ENCODE peak calls at places on chromosomes 6 and 20, in four cellular contexts. One of them, this sample, is unnamed.
A peak's percentile ranks its signal among the peaks of the same experiment; 100 is the strongest.

GRCh38 chr20:56702931-56703840 is 74.1 kb downstream of the TFAP2C start:
- DNase-seq in HFF-Myc: no peak
- DNase-seq in astrocyte of the spinal cord: no peak
- DNase-seq in colonic mucosa: no peak
- DNase-seq in this sample: no peak

GRCh38 chr20:50701055-50701963 is 10.0 kb upstream of the RIPOR3 start:
- DNase-seq in astrocyte of the spinal cord: no peak
- DNase-seq in colonic mucosa: no peak
- DNase-seq in HFF-Myc: no peak
- DNase-seq in this sample: no peak

GRCh38 chr20:52731086-52731485 is 241.1 kb upstream of the TSHZ2 start:
- DNase-seq in astrocyte of the spinal cord: no peak
- DNase-seq in HFF-Myc: no peak
- DNase-seq in colonic mucosa: no peak
- DNase-seq in this sample: no peak

GRCh38 chr20:1809611-1810510 is 85.3 kb upstream of the SIRPA start:
- DNase-seq in colonic mucosa: no peak
- DNase-seq in HFF-Myc: no peak
- DNase-seq in astrocyte of the spinal cord: peak; percentile 49
- DNase-seq in this sample: no peak

GRCh38 chr6:168926306-168926705 is 327.3 kb downstream of the THBS2 start:
- DNase-seq in HFF-Myc: no peak
- DNase-seq in colonic mucosa: peak; percentile 7
- DNase-seq in astrocyte of the spinal cord: no peak
- DNase-seq in this sample: no peak

GRCh38 chr6:22536111-22536510 is 33.3 kb upstream of the HDGFL1 start:
- DNase-seq in HFF-Myc: no peak
- DNase-seq in astrocyte of the spinal cord: no peak
- DNase-seq in colonic mucosa: no peak
- DNase-seq in this sample: no peak

GRCh38 chr6:160254467-160255312 is 3.9 kb downstream of the SLC22A2 start:
- DNase-seq in colonic mucosa: peak; percentile 74
- DNase-seq in HFF-Myc: no peak
- DNase-seq in astrocyte of the spinal cord: no peak
- DNase-seq in this sample: peak; percentile 86

GRCh38 chr6:14804444-14805210 is 441.2 kb upstream of the JARID2 start:
- DNase-seq in colonic mucosa: peak; percentile 95
- DNase-seq in HFF-Myc: no peak
- DNase-seq in astrocyte of the spinal cord: peak; percentile 90
- DNase-seq in this sample: peak; percentile 65

GRCh38 chr6:133992992-133993682 is 40.1 kb downstream of the TBPL1 start:
- DNase-seq in colonic mucosa: no peak
- DNase-seq in astrocyte of the spinal cord: no peak
- DNase-seq in HFF-Myc: no peak
- DNase-seq in this sample: no peak

GRCh38 chr6:145699462-145699861 is 35.9 kb downstream of the EPM2A start:
- DNase-seq in HFF-Myc: no peak
- DNase-seq in colonic mucosa: no peak
- DNase-seq in astrocyte of the spinal cord: peak; percentile 65
- DNase-seq in this sample: no peak

GRCh38 chr6:43217351-43217750 is 11.9 kb downstream of the DNPH1 start:
- DNase-seq in colonic mucosa: no peak
- DNase-seq in HFF-Myc: no peak
- DNase-seq in astrocyte of the spinal cord: no peak
- DNase-seq in this sample: no peak

GRCh38 chr6:74631558-74631957 is 574.3 kb downstream of the COL12A1 start:
- DNase-seq in astrocyte of the spinal cord: no peak
- DNase-seq in colonic mucosa: no peak
- DNase-seq in HFF-Myc: no peak
- DNase-seq in this sample: no peak

GRCh38 chr6:92122746-92123145 is 1296.6 kb downstream of the EPHA7 start:
- DNase-seq in HFF-Myc: no peak
- DNase-seq in colonic mucosa: no peak
- DNase-seq in astrocyte of the spinal cord: peak; percentile 2
- DNase-seq in this sample: no peak

GRCh38 chr6:111030008-111031006 is 48.5 kb downstream of the RPF2 start:
- DNase-seq in colonic mucosa: no peak
- DNase-seq in HFF-Myc: no peak
- DNase-seq in astrocyte of the spinal cord: no peak
- DNase-seq in this sample: no peak

GRCh38 chr6:119672725-119673124 is 323.2 kb upstream of the MAN1A1 start:
- DNase-seq in HFF-Myc: no peak
- DNase-seq in colonic mucosa: no peak
- DNase-seq in astrocyte of the spinal cord: no peak
- DNase-seq in this sample: no peak

GRCh38 chr6:14074723-14075503 is 42.7 kb upstream of the CD83 start:
- DNase-seq in HFF-Myc: no peak
- DNase-seq in colonic mucosa: no peak
- DNase-seq in astrocyte of the spinal cord: peak; percentile 56
- DNase-seq in this sample: no peak

GRCh38 chr20:35947489-35947888 is 6.8 kb downstream of the SCAND1 start:
- DNase-seq in astrocyte of the spinal cord: no peak
- DNase-seq in HFF-Myc: no peak
- DNase-seq in colonic mucosa: no peak
- DNase-seq in this sample: peak; percentile 41

GRCh38 chr6:39239527-39240154 is 10.4 kb upstream of the KCNK5 start:
- DNase-seq in colonic mucosa: no peak
- DNase-seq in astrocyte of the spinal cord: no peak
- DNase-seq in HFF-Myc: no peak
- DNase-seq in this sample: no peak

GRCh38 chr6:163392533-163392932 is 22.0 kb upstream of the QKI start:
- DNase-seq in colonic mucosa: no peak
- DNase-seq in HFF-Myc: no peak
- DNase-seq in astrocyte of the spinal cord: peak; percentile 41
- DNase-seq in this sample: peak; percentile 69

GRCh38 chr6:155524249-155524651 is 68.6 kb upstream of the NOX3 start:
- DNase-seq in astrocyte of the spinal cord: peak; percentile 72
- DNase-seq in colonic mucosa: no peak
- DNase-seq in HFF-Myc: no peak
- DNase-seq in this sample: no peak

GRCh38 chr20:8339313-8339712 is 207.2 kb downstream of the PLCB1 start:
- DNase-seq in colonic mucosa: no peak
- DNase-seq in astrocyte of the spinal cord: no peak
- DNase-seq in HFF-Myc: no peak
- DNase-seq in this sample: no peak

GRCh38 chr20:22861231-22861980 is 173.7 kb upstream of the SSTR4 start:
- DNase-seq in astrocyte of the spinal cord: no peak
- DNase-seq in HFF-Myc: no peak
- DNase-seq in colonic mucosa: no peak
- DNase-seq in this sample: no peak

GRCh38 chr6:134152767-134153485 is 100.5 kb upstream of the SLC2A12 start:
- DNase-seq in colonic mucosa: no peak
- DNase-seq in HFF-Myc: no peak
- DNase-seq in astrocyte of the spinal cord: no peak
- DNase-seq in this sample: no peak

GRCh38 chr6:69732640-69733039 is 64.2 kb downstream of the LMBRD1 start:
- DNase-seq in astrocyte of the spinal cord: peak; percentile 8
- DNase-seq in colonic mucosa: no peak
- DNase-seq in HFF-Myc: no peak
- DNase-seq in this sample: no peak

GRCh38 chr6:69735029-69735428 is 61.8 kb downstream of the LMBRD1 start:
- DNase-seq in HFF-Myc: no peak
- DNase-seq in colonic mucosa: no peak
- DNase-seq in astrocyte of the spinal cord: no peak
- DNase-seq in this sample: no peak

GRCh38 chr6:69732045-69732444 is 64.8 kb downstream of the LMBRD1 start:
- DNase-seq in colonic mucosa: no peak
- DNase-seq in astrocyte of the spinal cord: no peak
- DNase-seq in HFF-Myc: no peak
- DNase-seq in this sample: no peak

GRCh38 chr6:69729870-69730449 is 66.8 kb downstream of the LMBRD1 start:
- DNase-seq in colonic mucosa: no peak
- DNase-seq in astrocyte of the spinal cord: peak; percentile 13
- DNase-seq in HFF-Myc: no peak
- DNase-seq in this sample: no peak
- TF ChIP-seq CTCF in colonic mucosa: peak; percentile 19
- TF ChIP-seq CTCF in astrocyte of the spinal cord: peak; percentile 13
- TF ChIP-seq CTCF in HFF-Myc: peak; percentile 11
- TF ChIP-seq CTCF in this sample: no peak

GRCh38 chr6:33384581-33385020 is 7.0 kb upstream of the KIFC1 start:
- DNase-seq in HFF-Myc: no peak
- DNase-seq in colonic mucosa: no peak
- DNase-seq in astrocyte of the spinal cord: peak; percentile 60
- DNase-seq in this sample: no peak
- TF ChIP-seq CTCF in HFF-Myc: peak; percentile 49
- TF ChIP-seq CTCF in colonic mucosa: peak; percentile 19
- TF ChIP-seq CTCF in astrocyte of the spinal cord: peak; percentile 57
- TF ChIP-seq CTCF in this sample: peak; percentile 73

DNA sequence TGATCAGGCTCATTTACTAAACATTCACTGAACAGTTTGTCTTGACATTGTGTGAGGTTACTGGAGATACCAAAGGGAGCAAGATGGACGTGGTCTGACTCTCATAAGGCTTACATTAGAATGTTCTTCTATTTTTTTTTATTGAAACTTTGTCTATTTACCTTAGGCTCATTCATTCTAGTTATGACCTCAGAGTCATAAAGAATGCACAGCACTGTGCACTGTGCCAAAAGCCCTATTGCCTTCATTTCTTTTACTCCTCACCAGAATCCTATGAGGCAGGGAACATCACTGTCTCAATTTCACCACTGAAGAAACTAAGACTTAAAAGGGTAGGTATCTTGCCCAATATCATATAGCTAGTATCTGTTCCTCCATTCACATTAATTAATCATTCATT is 94.5 kb downstream of the MAP3K7 start:
- DNase-seq in astrocyte of the spinal cord: no peak
- DNase-seq in colonic mucosa: no peak
- DNase-seq in HFF-Myc: no peak
- DNase-seq in this sample: no peak
- TF ChIP-seq CTCF in astrocyte of the spinal cord: no peak
- TF ChIP-seq CTCF in colonic mucosa: no peak
- TF ChIP-seq CTCF in HFF-Myc: no peak
- TF ChIP-seq CTCF in this sample: no peak

GRCh38 chr20:32965581-32966373 is 38.5 kb downstream of the SUN5 start:
- DNase-seq in HFF-Myc: no peak
- DNase-seq in colonic mucosa: peak; percentile 16
- DNase-seq in astrocyte of the spinal cord: no peak
- DNase-seq in this sample: no peak
- TF ChIP-seq CTCF in HFF-Myc: no peak
- TF ChIP-seq CTCF in colonic mucosa: no peak
- TF ChIP-seq CTCF in astrocyte of the spinal cord: no peak
- TF ChIP-seq CTCF in this sample: no peak

GRCh38 chr6:56764081-56764566 is 121.4 kb upstream of the DST start:
- DNase-seq in astrocyte of the spinal cord: peak; percentile 52
- DNase-seq in colonic mucosa: peak; percentile 29
- DNase-seq in HFF-Myc: no peak
- DNase-seq in this sample: peak; percentile 48
- TF ChIP-seq CTCF in astrocyte of the spinal cord: peak; percentile 46
- TF ChIP-seq CTCF in colonic mucosa: no peak
- TF ChIP-seq CTCF in HFF-Myc: peak; percentile 38
- TF ChIP-seq CTCF in this sample: peak; percentile 54

GRCh38 chr20:44429419-44430269 is 46.0 kb upstream of the TTPAL start:
- DNase-seq in colonic mucosa: no peak
- DNase-seq in HFF-Myc: no peak
- DNase-seq in astrocyte of the spinal cord: no peak
- DNase-seq in this sample: no peak

GRCh38 chr20:44431118-44431501 is 44.6 kb upstream of the TTPAL start:
- DNase-seq in colonic mucosa: no peak
- DNase-seq in HFF-Myc: no peak
- DNase-seq in astrocyte of the spinal cord: no peak
- DNase-seq in this sample: no peak

GRCh38 chr20:44430270-44431065 is 45.2 kb upstream of the TTPAL start:
- DNase-seq in colonic mucosa: no peak
- DNase-seq in HFF-Myc: no peak
- DNase-seq in astrocyte of the spinal cord: no peak
- DNase-seq in this sample: no peak

GRCh38 chr20:44432618-44433577 is 42.8 kb upstream of the TTPAL start:
- DNase-seq in colonic mucosa: no peak
- DNase-seq in HFF-Myc: no peak
- DNase-seq in astrocyte of the spinal cord: no peak
- DNase-seq in this sample: no peak

DNA sequence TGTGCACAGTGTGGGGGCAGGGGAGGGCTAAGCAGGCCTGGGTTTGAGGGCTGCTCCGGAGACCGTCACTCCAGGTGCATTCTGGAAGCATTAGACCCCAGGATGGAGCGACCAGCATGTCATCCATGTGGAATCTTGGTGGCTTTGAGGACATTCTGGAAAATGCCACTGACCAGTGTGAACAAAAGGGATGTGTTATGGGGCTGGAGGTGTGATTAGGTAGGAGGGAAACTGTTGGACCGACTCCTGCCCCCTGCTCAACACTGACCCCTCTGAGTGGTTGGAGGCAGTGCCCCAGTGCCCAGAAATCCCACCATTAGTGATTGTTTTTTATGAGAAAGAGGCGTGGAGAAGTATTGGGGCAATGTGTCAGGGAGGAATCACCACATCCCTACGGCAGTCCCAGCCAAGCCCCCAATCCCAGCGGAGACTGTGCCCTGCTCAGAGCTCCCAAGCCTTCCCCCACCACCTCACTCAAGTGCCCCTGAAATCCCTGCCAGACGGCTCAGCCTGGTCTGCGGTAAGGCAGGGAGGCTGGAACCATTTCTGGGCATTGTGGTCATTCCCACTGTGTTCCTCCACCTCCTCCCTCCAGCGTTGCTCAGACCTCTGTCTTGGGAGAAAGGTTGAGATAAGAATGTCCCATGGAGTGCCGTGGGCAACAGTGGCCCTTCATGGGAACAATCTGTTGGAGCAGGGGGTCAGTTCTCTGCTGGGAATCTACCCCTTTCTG is 44.0 kb upstream of the TTPAL start:
- DNase-seq in HFF-Myc: no peak
- DNase-seq in astrocyte of the spinal cord: no peak
- DNase-seq in colonic mucosa: no peak
- DNase-seq in this sample: no peak
- TF ChIP-seq CTCF in HFF-Myc: no peak
- TF ChIP-seq CTCF in astrocyte of the spinal cord: no peak
- TF ChIP-seq CTCF in colonic mucosa: no peak
- TF ChIP-seq CTCF in this sample: peak; percentile 12

DNA sequence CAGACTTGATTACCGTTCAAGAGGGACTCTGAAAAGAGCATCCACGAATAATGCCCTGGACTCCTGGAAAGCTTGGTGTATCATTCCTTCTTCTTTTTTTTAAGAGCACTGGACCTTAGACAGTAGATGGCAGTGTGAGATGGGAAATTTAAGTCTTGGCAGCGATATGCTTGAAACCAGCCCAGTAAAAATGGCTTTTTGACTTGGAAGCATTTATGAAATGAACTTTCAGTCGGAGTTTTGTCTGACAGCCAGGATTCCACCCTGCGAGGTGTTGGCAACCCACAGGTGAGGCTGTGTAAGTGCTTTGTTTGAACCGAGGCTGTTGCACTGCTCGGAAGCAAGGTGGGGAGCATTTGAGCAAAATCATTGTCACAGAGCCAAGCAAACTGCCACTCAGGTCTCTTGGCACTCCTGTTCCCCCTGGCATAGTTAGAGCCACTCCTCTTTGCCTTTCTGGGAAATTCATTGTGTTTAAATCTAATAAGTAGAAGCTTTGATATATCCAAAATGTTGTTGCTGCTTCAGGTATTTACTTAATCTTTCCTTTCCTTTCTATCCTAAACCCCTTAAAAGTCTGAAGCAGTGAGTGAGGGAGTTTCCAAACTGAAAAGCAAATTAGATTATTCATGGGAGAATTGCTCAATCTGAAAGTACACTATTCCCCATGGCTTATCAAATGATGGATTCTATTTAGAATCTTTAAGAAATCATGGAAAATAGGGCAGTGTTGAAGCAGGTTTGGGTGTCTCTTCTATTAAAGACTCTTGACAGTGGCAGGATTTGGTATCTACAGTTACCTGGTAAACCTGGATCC is 272.8 kb upstream of the SLC35B3 start:
- DNase-seq in HFF-Myc: peak; percentile 4
- DNase-seq in astrocyte of the spinal cord: peak; percentile 21
- DNase-seq in colonic mucosa: peak; percentile 17
- DNase-seq in this sample: peak; percentile 13
- TF ChIP-seq CTCF in HFF-Myc: peak; percentile 25
- TF ChIP-seq CTCF in astrocyte of the spinal cord: peak; percentile 21
- TF ChIP-seq CTCF in colonic mucosa: no peak
- TF ChIP-seq CTCF in this sample: no peak

GRCh38 chr6:28433119-28433518 is 10.2 kb downstream of the ZSCAN23 start:
- DNase-seq in astrocyte of the spinal cord: no peak
- DNase-seq in HFF-Myc: no peak
- DNase-seq in colonic mucosa: no peak
- DNase-seq in this sample: no peak
- TF ChIP-seq CTCF in astrocyte of the spinal cord: no peak
- TF ChIP-seq CTCF in HFF-Myc: no peak
- TF ChIP-seq CTCF in colonic mucosa: no peak
- TF ChIP-seq CTCF in this sample: no peak

This sample was measured in Calu3.